ENCODE peak calls at places on chromosomes 3 and 15, in five cellular contexts. C is activated CD4-positive, alpha-beta T cell treated with anti-CD3 and anti-CD28 coated beads, Interleukin-2, amount 10 ng/mL, durations not matched to agents 7 days and 5 days; M is T-cell; F is nucleus accumbens; I is nephron progenitor cell. R is an unnamed sample.

GRCh38 chr15:74997161-74997942 is 2.0 kb downstream of the SCAMP5 start:
- DNase-seq in C (no peak), M (no peak), F (no peak), I (no peak), R (no peak)

GRCh38 chr3:25748189-25748588 is 35.1 kb downstream of the NGLY1 start:
- DNase-seq in C (no peak), M (no peak), F (no peak), I (no peak), R (no peak)

GRCh38 chr3:133475245-133476010 is 75.6 kb downstream of the BFSP2 start:
- DNase-seq in C (peak; percentile 58), M (no peak), F (no peak), I (no peak), R (no peak)

GRCh38 chr15:74778599-74778970 is 3.3 kb upstream of the CSK start:
- DNase-seq in C (no peak), M (no peak), F (no peak), I (no peak), R (no peak)

GRCh38 chr3:129231331-129232119 is 17.9 kb upstream of the COPG1 start:
- DNase-seq in C (no peak), M (no peak), F (no peak), I (no peak), R (no peak)

GRCh38 chr15:69462030-69462492 is 9.4 kb downstream of the RPLP1 start:
- DNase-seq in C (no peak), M (no peak), F (no peak), I (no peak), R (peak; percentile 81)

GRCh38 chr3:190059242-190059590 is 61.5 kb downstream of the P3H2 start:
- DNase-seq in C (no peak), M (no peak), F (no peak), I (no peak), R (no peak)

GRCh38 chr3:116005404-116005803 is 382.1 kb downstream of the GAP43 start:
- DNase-seq in C (no peak), M (no peak), F (no peak), I (no peak), R (no peak)

GRCh38 chr3:175149675-175150074 is 290.5 kb downstream of the NAALADL2 start:
- DNase-seq in C (no peak), M (no peak), F (no peak), I (no peak), R (peak; percentile 68)

GRCh38 chr3:160169139-160169830 is 55.9 kb upstream of the C3orf80 start:
- DNase-seq in C (no peak), M (no peak), F (no peak), I (no peak), R (no peak)

GRCh38 chr3:71397046-71397445 is 186.5 kb downstream of the FOXP1 start:
- DNase-seq in C (peak; percentile 16), M (no peak), F (no peak), I (no peak), R (no peak)

GRCh38 chr3:122183521-122183892 is at the start of gene CASR:
- DNase-seq in C (no peak), M (no peak), F (no peak), I (peak; percentile 30), R (peak; percentile 91)

GRCh38 chr15:62779041-62779810 is 263.3 kb upstream of the TPM1 start:
- DNase-seq in C (no peak), M (no peak), F (no peak), I (no peak), R (no peak)

GRCh38 chr15:48806151-48806550 is 4.7 kb downstream of the CEP152 start:
- DNase-seq in C (no peak), M (no peak), F (no peak), I (peak; percentile 23), R (no peak)

GRCh38 chr3:155548194-155548593 is 196.7 kb downstream of the PLCH1 start:
- DNase-seq in C (no peak), M (no peak), F (no peak), I (no peak), R (no peak)

GRCh38 chr3:127458698-127459097 is 131.8 kb downstream of the TPRA1 start:
- DNase-seq in C (peak; percentile 42), M (no peak), F (no peak), I (peak; percentile 96), R (peak; percentile 35)

GRCh38 chr15:77225088-77225487 is 154.2 kb upstream of the TSPAN3 start:
- DNase-seq in C (no peak), M (no peak), F (no peak), I (no peak), R (no peak)

GRCh38 chr3:54968546-54969172 is 40.8 kb upstream of the LRTM1 start:
- DNase-seq in C (no peak), M (no peak), F (no peak), I (no peak), R (no peak)

GRCh38 chr15:40108061-40108854 is 421 bp downstream of the BMF start:
- DNase-seq in C (no peak), M (peak; percentile 7), F (no peak), I (peak; percentile 37), R (no peak)

GRCh38 chr3:134267996-134268395 is 17.3 kb upstream of the RYK start:
- DNase-seq in C (no peak), M (no peak), F (no peak), I (no peak), R (no peak)

GRCh38 chr3:23259515-23259914 is 56.4 kb downstream of the UBE2E2 start:
- DNase-seq in C (no peak), M (no peak), F (no peak), I (no peak), R (no peak)

R was measured in kidney.